ENCODE peak calls at places on chromosomes 7 and 10, in five cellular contexts. X is A549; Z is brain microvascular endothelial cell; C is naive thymus-derived CD4-positive, alpha-beta T cell; P is body of pancreas. R is an unnamed sample.

GRCh38 chr7:17183630-17184328 is 114.7 kb upstream of the AHR start:
- DNase-seq in C (no peak), P (no peak), X (no peak), Z (no peak), R (no peak)

GRCh38 chr7:24865994-24866615 is 108.8 kb upstream of the GSDME start:
- DNase-seq in X (no peak), P (no peak), C (no peak), Z (no peak), R (no peak)

GRCh38 chr7:36284470-36284869 is 105.2 kb upstream of the ANLN start:
- DNase-seq in Z (no peak), X (no peak), P (no peak), C (no peak), R (no peak)

GRCh38 chr7:42055171-42055570 is 181.8 kb downstream of the GLI3 start:
- DNase-seq in Z (no peak), X (no peak), C (no peak), P (no peak), R (no peak)

GRCh38 chr7:77434570-77434969 is 18.4 kb upstream of the GSAP start:
- DNase-seq in Z (no peak), P (no peak), C (no peak), X (no peak), R (no peak)

GRCh38 chr7:127629268-127629854 is 11.4 kb upstream of the PAX4 start:
- DNase-seq in C (peak), X (peak), P (peak), Z (no peak), R (peak)

GRCh38 chr7:10706875-10707493 is 266.7 kb upstream of the PHF14 start:
- DNase-seq in Z (no peak), X (no peak), C (no peak), P (no peak), R (no peak)

GRCh38 chr10:28217848-28218247 is 85.0 kb downstream of the MPP7 start:
- DNase-seq in C (no peak), X (no peak), Z (peak), P (no peak), R (no peak)

GRCh38 chr10:16049775-16050174 is 189.5 kb upstream of the MINDY3 start:
- DNase-seq in X (no peak), C (no peak), P (no peak), Z (no peak), R (no peak)

GRCh38 chr7:111012799-111013675 is 77.9 kb upstream of the LRRN3 start:
- DNase-seq in P (no peak), Z (no peak), C (peak), X (no peak), R (no peak)

GRCh38 chr10:24128066-24128751 is 80.7 kb upstream of the KIAA1217 start:
- DNase-seq in P (no peak), C (no peak), Z (no peak), X (no peak), R (no peak)

GRCh38 chr7:131869186-131869862 is 312.9 kb upstream of the PODXL start:
- DNase-seq in Z (no peak), X (no peak), P (peak), C (no peak), R (no peak)

GRCh38 chr10:62093863-62094291 is 174.8 kb downstream of the RTKN2 start:
- DNase-seq in Z (peak), X (no peak), P (no peak), C (no peak), R (no peak)

GRCh38 chr10:21518629-21519321 is 6.7 kb downstream of the SKIDA1 start:
- DNase-seq in X (no peak), P (peak), Z (no peak), C (no peak), R (peak)

GRCh38 chr10:43236176-43236850 is 30.6 kb downstream of the RASGEF1A start:
- DNase-seq in X (no peak), Z (no peak), C (no peak), P (no peak), R (no peak)

GRCh38 chr10:130577039-130577438 is 440.8 kb downstream of the GLRX3 start:
- DNase-seq in P (no peak), C (no peak), X (no peak), Z (no peak), R (no peak)

GRCh38 chr10:49408437-49409306 is 12.8 kb upstream of the DRGX start:
- DNase-seq in X (no peak), C (no peak), P (peak), Z (no peak), R (no peak)

GRCh38 chr10:49410365-49411074 is 14.6 kb upstream of the DRGX start:
- DNase-seq in X (no peak), P (peak), Z (no peak), C (no peak), R (peak)

GRCh38 chr10:49404321-49404878 is 8.5 kb upstream of the DRGX start:
- DNase-seq in P (no peak), Z (no peak), C (no peak), X (no peak), R (no peak)

GRCh38 chr10:49409755-49410154 is 13.9 kb upstream of the DRGX start:
- DNase-seq in P (peak), Z (no peak), C (no peak), X (no peak), R (no peak)

GRCh38 chr10:49407552-49408137 is 11.8 kb upstream of the DRGX start:
- DNase-seq in Z (peak), C (peak), X (peak), P (peak), R (peak)
- H3K4me3 ChIP-seq in Z (no peak), C (no peak), X (no peak), P (no peak), R (no peak)

GRCh38 chr10:45558406-45558805 is 114.2 kb downstream of the ZFAND4 start:
- DNase-seq in P (no peak), C (no peak), Z (no peak), X (no peak), R (no peak)
- H3K27ac ChIP-seq in P (no peak), C (no peak), Z (no peak), X (no peak), R (no peak)

GRCh38 chr7:21943436-21943835 is 2.3 kb downstream of the CDCA7L start:
- DNase-seq in Z (no peak), X (no peak), C (no peak), P (no peak), R (no peak)
- H3K4me3 ChIP-seq in Z (no peak), X (no peak), C (no peak), P (no peak), R (no peak)

GRCh38 chr7:142876236-142876960 is 9.1 kb downstream of the TRPV6 start:
- DNase-seq in C (no peak), X (no peak), P (no peak), Z (no peak), R (no peak)
- H3K27ac ChIP-seq in C (no peak), X (no peak), P (no peak), Z (no peak), R (no peak)

GRCh38 chr10:68876246-68876918 is 24.7 kb upstream of the DDX50 start:
- DNase-seq in C (no peak), X (no peak), Z (no peak), P (no peak), R (no peak)

GRCh38 chr10:68879628-68880027 is 21.5 kb upstream of the DDX50 start:
- DNase-seq in C (no peak), X (no peak), P (no peak), Z (no peak), R (no peak)

GRCh38 chr10:68878463-68878862 is 22.7 kb upstream of the DDX50 start:
- DNase-seq in Z (no peak), P (no peak), X (no peak), C (no peak), R (no peak)

GRCh38 chr10:68876919-68877250 is 24.2 kb upstream of the DDX50 start:
- DNase-seq in P (no peak), C (no peak), X (no peak), Z (no peak), R (no peak)

DNA sequence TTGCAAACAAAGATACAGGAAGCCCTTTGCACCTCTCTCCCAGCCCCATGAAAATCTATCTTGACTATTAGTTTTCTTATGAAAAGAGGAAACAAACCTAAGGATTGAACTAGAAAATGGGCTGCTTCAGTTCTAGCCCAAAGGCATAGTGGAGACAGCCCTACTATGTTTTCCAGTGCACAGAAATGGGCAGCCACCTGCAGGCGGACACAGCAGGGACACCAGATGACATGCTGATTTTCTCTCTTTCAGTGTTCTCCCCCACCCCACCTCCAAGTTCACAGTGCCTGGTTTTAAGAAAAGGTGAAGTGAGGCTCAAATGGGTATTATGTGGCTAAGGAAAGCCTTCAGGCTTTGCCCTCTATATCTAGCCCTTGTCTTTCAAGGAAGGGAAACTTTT is 23.6 kb upstream of the DDX50 start:
- DNase-seq in P (no peak), Z (no peak), X (no peak), C (no peak), R (no peak)
- H3K4me3 ChIP-seq in P (no peak), Z (no peak), X (no peak), C (no peak), R (no peak)

GRCh38 chr10:4215963-4216575 is 431.1 kb upstream of the KLF6 start:
- DNase-seq in Z (no peak), C (no peak), P (no peak), X (no peak), R (peak)
- H3K27ac ChIP-seq in Z (no peak), C (no peak), P (no peak), X (no peak), R (no peak)

GRCh38 chr10:4241724-4242345 is 456.8 kb upstream of the KLF6 start:
- DNase-seq in C (no peak), P (peak), Z (peak), X (no peak), R (peak)

GRCh38 chr10:4243651-4244050 is 458.6 kb upstream of the KLF6 start:
- DNase-seq in X (peak), Z (peak), P (peak), C (no peak), R (no peak)

GRCh38 chr10:4242561-4243035 is 457.6 kb upstream of the KLF6 start:
- DNase-seq in P (peak), C (no peak), X (no peak), Z (peak), R (no peak)

GRCh38 chr10:4240641-4241197 is 455.7 kb upstream of the KLF6 start:
- DNase-seq in P (no peak), Z (peak), C (no peak), X (no peak), R (no peak)

DNA sequence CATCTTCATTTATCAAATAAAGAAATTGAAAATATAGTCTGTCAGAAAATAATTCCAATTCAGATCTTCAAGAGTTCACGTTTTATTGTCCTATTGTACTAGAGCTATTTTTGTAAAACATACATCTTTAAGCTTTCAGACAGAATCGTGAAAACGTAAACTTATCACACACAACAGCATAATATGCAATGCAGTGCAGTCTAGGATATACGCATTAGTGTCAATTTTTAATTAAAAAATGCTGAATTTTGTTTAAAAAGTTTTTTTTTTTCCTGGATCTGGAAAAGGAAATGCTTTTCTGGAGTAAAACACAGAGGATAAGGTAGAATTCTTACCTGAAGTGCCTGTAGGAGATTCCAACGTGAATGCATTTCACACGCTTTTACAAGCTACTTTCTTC is 458.2 kb upstream of the KLF6 start:
- DNase-seq in P (no peak), C (no peak), X (no peak), Z (no peak), R (no peak)
- H3K4me3 ChIP-seq in P (no peak), C (no peak), X (no peak), Z (peak), R (peak)

DNA sequence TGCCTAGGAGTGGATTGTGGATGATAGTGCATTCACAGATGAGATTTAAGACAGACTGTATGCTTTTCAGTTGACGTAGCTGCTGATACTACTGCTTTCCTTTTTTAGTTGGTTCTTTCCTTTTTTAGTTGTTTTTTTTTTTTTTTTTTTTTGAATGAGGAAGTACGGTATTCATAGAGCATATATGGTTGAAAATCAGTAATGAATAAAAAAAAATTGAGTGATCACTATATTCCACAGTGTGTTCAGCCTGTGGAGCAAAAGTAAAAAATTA is 80.5 kb downstream of the RBM33 start:
- DNase-seq in X (no peak), P (no peak), Z (no peak), C (no peak), R (no peak)
- H3K27ac ChIP-seq in X (no peak), P (no peak), Z (no peak), C (no peak), R (no peak)

GRCh38 chr7:108454317-108454673 is 1.9 kb downstream of the NRCAM start:
- DNase-seq in P (no peak), C (no peak), X (no peak), Z (no peak), R (no peak)
- H3K4me3 ChIP-seq in P (peak), C (peak), X (peak), Z (peak), R (peak)

R was measured in right cardiac atrium.